ENCODE peak calls at places on chromosomes 2 and 18, in eight cellular contexts. B is PC-9, D is HCT116, J is left ventricle myocardium inferior, L is GM23338, P is GM23248, Q is ovary, O is IMR-90. M is an unnamed sample. For H3K36me3, the result is how much of the 10 kb centered on the place peaks cover.

GRCh38 chr2:69616755-69617154 is 26.8 kb downstream of the AAK1 start:
- DNase-seq in B (peak), D (peak), J (no peak), L (no peak), P (peak), Q (no peak), O (no peak), M (peak)

GRCh38 chr2:26542194-26542455 is 64.2 kb upstream of the OTOF start:
- DNase-seq in B (peak), D (no peak), J (no peak), L (no peak), P (no peak), Q (no peak), O (no peak), M (no peak)

GRCh38 chr2:156935611-156936010 is 321.9 kb upstream of the GALNT5 start:
- DNase-seq in B (peak), D (no peak), J (no peak), L (peak), P (no peak), Q (no peak), O (no peak), M (peak)

GRCh38 chr2:920573-920972 is 30.1 kb upstream of the SNTG2 start:
- DNase-seq in B (no peak), D (no peak), J (no peak), L (no peak), P (no peak), Q (no peak), O (no peak), M (no peak)

GRCh38 chr2:147792966-147793617 is 51.7 kb upstream of the ACVR2A start:
- DNase-seq in B (no peak), D (no peak), J (no peak), L (no peak), P (peak), Q (no peak), O (peak), M (no peak)

GRCh38 chr18:57915241-57915640 is 112.1 kb upstream of the ATP8B1 start:
- DNase-seq in B (no peak), D (no peak), J (no peak), L (no peak), P (no peak), Q (no peak), O (peak), M (no peak)

GRCh38 chr2:109663721-109664120 is 49.6 kb downstream of the SOWAHC start:
- DNase-seq in B (no peak), D (no peak), J (peak), L (no peak), P (peak), Q (peak), O (peak), M (peak)

GRCh38 chr2:38682008-38682575 is 16.2 kb downstream of the GALM start:
- DNase-seq in B (no peak), D (no peak), J (no peak), L (no peak), P (no peak), Q (no peak), O (no peak), M (no peak)

GRCh38 chr2:83991992-83992391 is 467.1 kb downstream of the SUCLG1 start:
- DNase-seq in B (no peak), D (peak), J (no peak), L (no peak), P (no peak), Q (no peak), O (no peak), M (peak)

GRCh38 chr2:209368924-209369323 is 54.9 kb upstream of the MAP2 start:
- DNase-seq in B (peak), D (peak), J (peak), L (no peak), P (peak), Q (no peak), O (peak), M (peak)

GRCh38 chr18:48621815-48622555 is 83.2 kb downstream of the CTIF start:
- DNase-seq in B (no peak), D (no peak), J (no peak), L (no peak), P (no peak), Q (no peak), O (peak), M (peak)

GRCh38 chr18:43805646-43806194 is 528.4 kb upstream of the SYT4 start:
- DNase-seq in B (no peak), D (no peak), J (no peak), L (no peak), P (no peak), Q (no peak), O (no peak), M (no peak)

GRCh38 chr2:56583796-56584313 is 400.1 kb downstream of the CCDC85A start:
- DNase-seq in B (no peak), D (no peak), J (no peak), L (peak), P (no peak), Q (no peak), O (no peak), M (no peak)

GRCh38 chr2:64623232-64623879 is 30.4 kb downstream of the SERTAD2 start:
- DNase-seq in B (no peak), D (no peak), J (no peak), L (no peak), P (no peak), Q (no peak), O (no peak), M (no peak)

GRCh38 chr2:37583867-37584266 is 87.6 kb downstream of the CDC42EP3 start:
- DNase-seq in B (peak), D (no peak), J (no peak), L (no peak), P (peak), Q (no peak), O (peak), M (peak)

GRCh38 chr2:114389021-114389420 is 53.4 kb upstream of the DPP10 start:
- DNase-seq in B (no peak), D (no peak), J (no peak), L (no peak), P (no peak), Q (no peak), O (no peak), M (no peak)

GRCh38 chr2:8534729-8535397 is 147.0 kb upstream of the ID2 start:
- DNase-seq in B (no peak), D (no peak), J (peak), L (no peak), P (peak), Q (peak), O (peak), M (no peak)

GRCh38 chr2:230905448-230906430 is 19.3 kb downstream of the GPR55 start:
- DNase-seq in B (no peak), D (peak), J (no peak), L (no peak), P (peak), Q (peak), O (peak), M (no peak)

GRCh38 chr18:13240060-13240725 is 21.6 kb downstream of the LDLRAD4 start:
- DNase-seq in B (no peak), D (no peak), J (no peak), L (no peak), P (no peak), Q (no peak), O (no peak), M (no peak)

GRCh38 chr18:44792456-44793080 is 111.9 kb downstream of the SETBP1 start:
- DNase-seq in B (no peak), D (no peak), J (no peak), L (no peak), P (peak), Q (no peak), O (peak), M (peak)

GRCh38 chr2:22536131-22536530 is 848.8 kb upstream of the KLHL29 start:
- DNase-seq in B (peak), D (no peak), J (no peak), L (no peak), P (peak), Q (no peak), O (no peak), M (peak)

GRCh38 chr18:60892855-60893254 is 440.4 kb upstream of the CDH20 start:
- DNase-seq in B (peak), D (peak), J (no peak), L (no peak), P (peak), Q (no peak), O (no peak), M (peak)

GRCh38 chr2:234865040-234865439 is 86.8 kb upstream of the SH3BP4 start:
- DNase-seq in B (no peak), D (no peak), J (no peak), L (no peak), P (no peak), Q (no peak), O (no peak), M (no peak)

GRCh38 chr2:127101048-127101611 is 5.8 kb downstream of the BIN1 start:
- DNase-seq in B (no peak), D (no peak), J (no peak), L (no peak), P (no peak), Q (no peak), O (no peak), M (no peak)

GRCh38 chr2:63790913-63791312 is 50.8 kb upstream of the UGP2 start:
- DNase-seq in B (peak), D (no peak), J (no peak), L (no peak), P (peak), Q (no peak), O (peak), M (peak)

GRCh38 chr2:31297751-31298150 is 63.8 kb downstream of the EHD3 start:
- DNase-seq in B (peak), D (no peak), J (no peak), L (no peak), P (peak), Q (no peak), O (peak), M (peak)

GRCh38 chr2:201232125-201232815 is 28.1 kb upstream of the CASP8 start:
- DNase-seq in B (peak), D (peak), J (peak), L (peak), P (peak), Q (peak), O (peak), M (peak)

GRCh38 chr2:233081232-233081730 is 21.1 kb downstream of the INPP5D start:
- DNase-seq in B (no peak), D (no peak), J (no peak), L (no peak), P (no peak), Q (no peak), O (no peak), M (no peak)

GRCh38 chr2:233081731-233082221 is 21.6 kb downstream of the INPP5D start:
- DNase-seq in B (no peak), D (no peak), J (no peak), L (no peak), P (no peak), Q (no peak), O (no peak), M (no peak)

GRCh38 chr2:233083782-233084181 is 23.6 kb downstream of the INPP5D start:
- DNase-seq in B (no peak), D (no peak), J (no peak), L (no peak), P (no peak), Q (no peak), O (no peak), M (no peak)

GRCh38 chr2:233080836-233081229 is 20.7 kb downstream of the INPP5D start:
- DNase-seq in B (no peak), D (no peak), J (no peak), L (no peak), P (no peak), Q (no peak), O (no peak), M (no peak)

GRCh38 chr2:233082222-233082933 is 22.2 kb downstream of the INPP5D start:
- DNase-seq in B (no peak), D (no peak), J (no peak), L (no peak), P (no peak), Q (no peak), O (no peak), M (no peak)
- H3K36me3 ChIP-seq in B (under half), D (under half), J (under half), L (under half), P (under half), Q (under half), O (under half), M (under half)

GRCh38 chr2:233082934-233083755 is 23.0 kb downstream of the INPP5D start:
- DNase-seq in B (no peak), D (no peak), J (no peak), L (no peak), P (no peak), Q (no peak), O (no peak), M (no peak)
- H3K36me3 ChIP-seq in B (under half), D (under half), J (under half), L (under half), P (under half), Q (under half), O (under half), M (under half)

GRCh38 chr2:47052847-47053246 is 102.3 kb downstream of the STPG4 start:
- DNase-seq in B (no peak), D (no peak), J (no peak), L (no peak), P (no peak), Q (no peak), O (no peak), M (no peak)
- H3K36me3 ChIP-seq in B (under half), D (under half), J (under half), L (under half), P (under half), Q (under half), O (half or more), M (under half)

DNA sequence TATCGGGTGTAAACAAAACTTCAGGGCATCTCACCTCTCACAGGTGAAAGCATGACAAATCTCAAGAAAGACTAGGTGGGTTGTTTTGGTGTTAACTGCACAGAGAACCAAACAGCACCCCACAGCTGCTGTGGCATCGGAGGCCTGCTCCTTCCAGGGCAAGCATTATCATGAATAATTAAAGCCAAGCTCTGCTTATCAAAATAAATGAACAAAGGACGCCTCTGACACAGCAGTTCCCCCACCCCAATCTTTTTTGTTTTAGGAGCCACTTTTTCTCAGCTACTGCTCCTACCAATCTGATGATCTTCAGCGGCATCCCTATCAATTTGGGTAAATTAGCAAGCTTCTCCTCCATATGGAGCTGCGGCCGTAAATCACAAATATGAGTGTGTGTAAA is 58.6 kb downstream of the KLF7 start:
- DNase-seq in B (no peak), D (no peak), J (no peak), L (no peak), P (no peak), Q (no peak), O (no peak), M (no peak)
- H3K36me3 ChIP-seq in B (under half), D (under half), J (half or more), L (under half), P (half or more), Q (under half), O (under half), M (under half)

GRCh38 chr2:45540942-45541341 is 70.1 kb downstream of the SRBD1 start:
- DNase-seq in B (no peak), D (no peak), J (no peak), L (no peak), P (no peak), Q (no peak), O (no peak), M (no peak)

GRCh38 chr2:45541450-45541849 is 69.6 kb downstream of the SRBD1 start:
- DNase-seq in B (no peak), D (no peak), J (no peak), L (peak), P (no peak), Q (no peak), O (no peak), M (no peak)

GRCh38 chr2:45543257-45543656 is 67.8 kb downstream of the SRBD1 start:
- DNase-seq in B (no peak), D (no peak), J (no peak), L (no peak), P (no peak), Q (no peak), O (no peak), M (no peak)

DNA sequence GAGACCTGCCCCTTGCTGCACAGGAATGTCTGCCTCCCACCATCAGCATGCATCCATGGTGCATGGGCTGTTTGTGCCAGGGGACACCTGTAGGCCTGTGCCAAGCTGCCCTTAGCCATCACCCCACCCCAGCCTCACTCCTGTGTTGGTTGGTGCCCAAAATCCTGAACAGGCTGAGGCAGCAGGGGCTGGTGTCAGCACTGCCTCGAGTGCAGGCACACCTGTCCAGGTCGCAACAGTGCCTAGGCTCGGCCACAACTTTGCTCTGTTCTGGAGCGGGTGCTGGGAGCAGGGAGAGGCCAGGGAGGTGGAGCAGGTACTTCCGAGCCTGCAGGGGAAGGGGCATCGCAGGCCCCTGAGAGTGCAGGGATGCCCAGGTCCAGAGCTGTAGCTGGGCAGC is 69.1 kb downstream of the SRBD1 start:
- DNase-seq in B (no peak), D (no peak), J (no peak), L (no peak), P (no peak), Q (no peak), O (no peak), M (no peak)
- H3K36me3 ChIP-seq in B (under half), D (under half), J (half or more), L (under half), P (under half), Q (under half), O (under half), M (under half)

GRCh38 chr2:241680044-241680443 is 6.6 kb downstream of the DTYMK start:
- DNase-seq in B (peak), D (no peak), J (no peak), L (no peak), P (no peak), Q (no peak), O (no peak), M (no peak)

GRCh38 chr2:241678784-241679540 is 7.7 kb downstream of the DTYMK start:
- DNase-seq in B (peak), D (no peak), J (no peak), L (no peak), P (no peak), Q (no peak), O (no peak), M (no peak)

GRCh38 chr2:241677392-241677791 is 9.2 kb downstream of the DTYMK start:
- DNase-seq in B (no peak), D (no peak), J (no peak), L (no peak), P (no peak), Q (no peak), O (no peak), M (no peak)

GRCh38 chr2:241676665-241677064 is 9.9 kb downstream of the DTYMK start:
- DNase-seq in B (no peak), D (no peak), J (no peak), L (no peak), P (no peak), Q (no peak), O (no peak), M (no peak)

DNA sequence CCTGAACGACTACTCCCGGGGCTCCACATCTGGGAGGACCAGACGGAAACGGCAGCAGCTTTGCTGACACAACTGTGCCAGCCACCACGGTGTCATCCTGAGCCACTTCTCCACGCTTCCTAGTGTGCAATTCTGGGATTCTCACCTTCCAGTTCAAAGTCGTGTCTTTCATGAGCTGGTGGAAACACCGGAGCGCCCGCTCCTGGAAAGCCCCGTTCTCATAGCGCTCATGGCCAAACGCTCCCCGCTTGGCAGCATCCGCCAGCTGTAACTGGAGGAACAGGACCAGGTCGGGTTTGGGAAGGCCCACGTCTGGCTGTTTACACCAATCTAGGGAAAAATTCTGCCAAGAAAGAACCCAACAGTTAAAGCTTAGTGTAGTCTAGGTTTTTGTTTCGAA is 8.3 kb downstream of the DTYMK start:
- DNase-seq in B (no peak), D (no peak), J (no peak), L (no peak), P (no peak), Q (no peak), O (no peak), M (no peak)
- H3K36me3 ChIP-seq in B (under half), D (under half), J (under half), L (under half), P (under half), Q (under half), O (under half), M (under half)

GRCh38 chr2:28219736-28220364 is 172.8 kb upstream of the FOSL2 start:
- DNase-seq in B (no peak), D (no peak), J (no peak), L (no peak), P (no peak), Q (no peak), O (no peak), M (no peak)

GRCh38 chr2:28210535-28210934 is 182.1 kb upstream of the FOSL2 start:
- DNase-seq in B (no peak), D (no peak), J (no peak), L (no peak), P (no peak), Q (no peak), O (no peak), M (no peak)

GRCh38 chr2:28219134-28219533 is 173.5 kb upstream of the FOSL2 start:
- DNase-seq in B (no peak), D (no peak), J (no peak), L (no peak), P (no peak), Q (no peak), O (peak), M (no peak)

GRCh38 chr2:28217042-28217740 is 175.5 kb upstream of the FOSL2 start:
- DNase-seq in B (no peak), D (no peak), J (no peak), L (no peak), P (no peak), Q (no peak), O (no peak), M (peak)

DNA sequence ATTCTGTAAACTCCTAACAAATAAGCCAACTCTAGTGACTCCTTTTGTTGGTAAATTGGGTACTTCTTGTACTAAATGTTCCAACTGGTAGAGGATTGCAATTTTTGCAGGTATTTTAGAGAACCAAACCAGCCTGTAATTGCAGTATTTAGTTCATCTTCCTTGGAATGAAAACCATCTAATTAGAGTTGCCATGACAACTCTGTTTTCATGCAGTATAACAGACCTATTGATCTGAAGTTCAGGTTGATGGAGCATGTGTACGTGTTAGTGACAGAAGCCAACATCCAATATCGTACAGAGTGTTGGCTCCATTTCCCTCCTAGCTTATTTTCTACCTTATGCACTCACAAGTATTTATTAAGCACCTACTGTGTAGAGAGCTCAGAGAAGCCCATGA is 176.3 kb upstream of the FOSL2 start:
- DNase-seq in B (no peak), D (no peak), J (no peak), L (no peak), P (no peak), Q (no peak), O (no peak), M (no peak)
- H3K36me3 ChIP-seq in B (under half), D (under half), J (under half), L (under half), P (under half), Q (under half), O (under half), M (under half)

DNA sequence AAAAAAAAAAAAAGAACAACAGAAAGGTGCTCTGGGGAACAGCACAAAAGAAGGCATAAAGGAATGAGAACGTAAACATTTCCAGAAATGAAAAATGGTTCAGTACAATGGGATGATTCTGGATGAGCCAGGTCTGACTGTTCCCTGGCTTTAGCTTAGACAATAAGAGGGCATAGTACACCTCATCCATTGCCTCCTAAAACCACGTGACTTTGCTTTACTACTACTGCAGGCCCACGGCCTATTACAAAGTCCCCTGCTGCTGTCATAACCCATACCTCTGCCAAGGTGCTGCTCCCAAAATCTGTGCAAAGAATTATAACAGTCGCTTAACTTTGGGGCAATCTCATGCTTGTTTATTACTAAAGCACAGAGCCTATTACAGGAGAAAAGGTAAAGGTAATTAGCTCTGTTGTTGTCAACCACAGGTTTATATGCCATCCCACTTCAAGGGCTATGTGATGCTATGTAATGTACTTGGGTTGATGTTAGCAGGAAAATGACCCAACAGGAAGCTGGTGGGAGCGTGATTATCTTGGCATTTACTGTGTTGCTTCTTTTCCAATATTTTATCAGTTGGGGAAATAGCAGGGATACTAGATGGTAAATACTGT is 26.8 kb downstream of the STK17B start:
- DNase-seq in B (no peak), D (no peak), J (no peak), L (no peak), P (no peak), Q (no peak), O (no peak), M (no peak)
- H3K36me3 ChIP-seq in B (under half), D (under half), J (under half), L (under half), P (under half), Q (under half), O (under half), M (under half)

M was measured in bronchial epithelial cell.